ENCODE peak calls at places on chromosomes 12 and 14, in nine cellular contexts. One of them, this sample, is unnamed.

GRCh38 chr14:51004352-51004800 is 60.1 kb upstream of the PYGL start:
- DNase-seq in right lobe of liver: peak
- DNase-seq in IMR-90: no peak
- DNase-seq in suprapubic skin: no peak
- DNase-seq in cardiac muscle cell: peak
- DNase-seq in CD8-positive, alpha-beta T cell: no peak
- DNase-seq in HFFc6: no peak
- DNase-seq in AG04450: no peak
- DNase-seq in uterus: no peak
- DNase-seq in this sample: no peak

GRCh38 chr14:39175445-39176262 is 600 bp downstream of the PNN start:
- DNase-seq in AG04450: no peak
- DNase-seq in cardiac muscle cell: peak
- DNase-seq in CD8-positive, alpha-beta T cell: no peak
- DNase-seq in suprapubic skin: no peak
- DNase-seq in HFFc6: no peak
- DNase-seq in uterus: no peak
- DNase-seq in IMR-90: peak
- DNase-seq in right lobe of liver: no peak
- DNase-seq in this sample: peak

GRCh38 chr14:65095633-65096205 is 6.6 kb downstream of the MAX start:
- DNase-seq in AG04450: peak
- DNase-seq in HFFc6: peak
- DNase-seq in right lobe of liver: no peak
- DNase-seq in cardiac muscle cell: no peak
- DNase-seq in CD8-positive, alpha-beta T cell: no peak
- DNase-seq in uterus: peak
- DNase-seq in IMR-90: peak
- DNase-seq in suprapubic skin: no peak
- DNase-seq in this sample: no peak

GRCh38 chr14:22887260-22887989 is 4.4 kb downstream of the REM2 start:
- DNase-seq in CD8-positive, alpha-beta T cell: peak
- DNase-seq in IMR-90: peak
- DNase-seq in right lobe of liver: no peak
- DNase-seq in suprapubic skin: no peak
- DNase-seq in cardiac muscle cell: peak
- DNase-seq in AG04450: no peak
- DNase-seq in uterus: peak
- DNase-seq in HFFc6: peak
- DNase-seq in this sample: peak

GRCh38 chr12:118164798-118165486 is 29.0 kb downstream of the PEBP1 start:
- DNase-seq in suprapubic skin: no peak
- DNase-seq in uterus: no peak
- DNase-seq in IMR-90: peak
- DNase-seq in AG04450: no peak
- DNase-seq in right lobe of liver: no peak
- DNase-seq in HFFc6: peak
- DNase-seq in CD8-positive, alpha-beta T cell: no peak
- DNase-seq in cardiac muscle cell: peak
- DNase-seq in this sample: peak

GRCh38 chr12:95705143-95705542 is 85.4 kb downstream of the NTN4 start:
- DNase-seq in IMR-90: no peak
- DNase-seq in uterus: no peak
- DNase-seq in cardiac muscle cell: no peak
- DNase-seq in suprapubic skin: no peak
- DNase-seq in CD8-positive, alpha-beta T cell: no peak
- DNase-seq in AG04450: no peak
- DNase-seq in HFFc6: no peak
- DNase-seq in right lobe of liver: no peak
- DNase-seq in this sample: no peak

GRCh38 chr12:117875652-117876491 is 92.9 kb downstream of the KSR2 start:
- DNase-seq in cardiac muscle cell: peak
- DNase-seq in suprapubic skin: no peak
- DNase-seq in AG04450: no peak
- DNase-seq in HFFc6: no peak
- DNase-seq in CD8-positive, alpha-beta T cell: peak
- DNase-seq in right lobe of liver: no peak
- DNase-seq in IMR-90: peak
- DNase-seq in uterus: no peak
- DNase-seq in this sample: peak

GRCh38 chr12:33439587-33440011 is at the start of gene SYT10:
- DNase-seq in AG04450: no peak
- DNase-seq in cardiac muscle cell: peak
- DNase-seq in suprapubic skin: no peak
- DNase-seq in right lobe of liver: peak
- DNase-seq in IMR-90: no peak
- DNase-seq in HFFc6: no peak
- DNase-seq in CD8-positive, alpha-beta T cell: no peak
- DNase-seq in uterus: no peak
- DNase-seq in this sample: peak

GRCh38 chr12:105748806-105749600 is 389.8 kb downstream of the NUAK1 start:
- DNase-seq in IMR-90: peak
- DNase-seq in HFFc6: no peak
- DNase-seq in AG04450: peak
- DNase-seq in CD8-positive, alpha-beta T cell: no peak
- DNase-seq in suprapubic skin: no peak
- DNase-seq in right lobe of liver: no peak
- DNase-seq in uterus: peak
- DNase-seq in cardiac muscle cell: no peak
- DNase-seq in this sample: no peak

GRCh38 chr12:54917001-54917488 is 62.7 kb downstream of the MUCL1 start:
- DNase-seq in right lobe of liver: no peak
- DNase-seq in suprapubic skin: no peak
- DNase-seq in uterus: no peak
- DNase-seq in CD8-positive, alpha-beta T cell: no peak
- DNase-seq in HFFc6: no peak
- DNase-seq in cardiac muscle cell: no peak
- DNase-seq in IMR-90: no peak
- DNase-seq in AG04450: no peak
- DNase-seq in this sample: no peak

GRCh38 chr12:71158361-71158882 is 623 bp upstream of the TSPAN8 start:
- DNase-seq in suprapubic skin: no peak
- DNase-seq in AG04450: no peak
- DNase-seq in cardiac muscle cell: no peak
- DNase-seq in HFFc6: no peak
- DNase-seq in CD8-positive, alpha-beta T cell: no peak
- DNase-seq in IMR-90: no peak
- DNase-seq in right lobe of liver: no peak
- DNase-seq in uterus: no peak
- DNase-seq in this sample: no peak

GRCh38 chr12:51244269-51244668 is 5.6 kb downstream of the DAZAP2 start:
- DNase-seq in CD8-positive, alpha-beta T cell: no peak
- DNase-seq in IMR-90: peak
- DNase-seq in AG04450: no peak
- DNase-seq in cardiac muscle cell: no peak
- DNase-seq in right lobe of liver: no peak
- DNase-seq in HFFc6: peak
- DNase-seq in suprapubic skin: no peak
- DNase-seq in uterus: no peak
- DNase-seq in this sample: no peak

GRCh38 chr12:20289512-20289911 is 78.8 kb upstream of the PDE3A start:
- DNase-seq in suprapubic skin: no peak
- DNase-seq in right lobe of liver: no peak
- DNase-seq in uterus: no peak
- DNase-seq in CD8-positive, alpha-beta T cell: no peak
- DNase-seq in HFFc6: no peak
- DNase-seq in AG04450: no peak
- DNase-seq in cardiac muscle cell: no peak
- DNase-seq in IMR-90: no peak
- DNase-seq in this sample: no peak

GRCh38 chr14:89507521-89507920 is 90.5 kb upstream of the FOXN3 start:
- DNase-seq in CD8-positive, alpha-beta T cell: no peak
- DNase-seq in suprapubic skin: no peak
- DNase-seq in uterus: no peak
- DNase-seq in cardiac muscle cell: no peak
- DNase-seq in HFFc6: peak
- DNase-seq in AG04450: no peak
- DNase-seq in right lobe of liver: no peak
- DNase-seq in IMR-90: peak
- DNase-seq in this sample: no peak

GRCh38 chr12:79012616-79013015 is 148.0 kb downstream of the SYT1 start:
- DNase-seq in IMR-90: no peak
- DNase-seq in uterus: no peak
- DNase-seq in HFFc6: no peak
- DNase-seq in suprapubic skin: no peak
- DNase-seq in AG04450: no peak
- DNase-seq in CD8-positive, alpha-beta T cell: no peak
- DNase-seq in right lobe of liver: no peak
- DNase-seq in cardiac muscle cell: no peak
- DNase-seq in this sample: no peak

GRCh38 chr14:85566603-85567002 is 36.7 kb downstream of the FLRT2 start:
- DNase-seq in suprapubic skin: no peak
- DNase-seq in right lobe of liver: no peak
- DNase-seq in CD8-positive, alpha-beta T cell: no peak
- DNase-seq in cardiac muscle cell: no peak
- DNase-seq in IMR-90: peak
- DNase-seq in HFFc6: peak
- DNase-seq in AG04450: peak
- DNase-seq in uterus: no peak
- DNase-seq in this sample: no peak

GRCh38 chr14:35532783-35533356 is 1.1 kb upstream of the INSM2 start:
- DNase-seq in IMR-90: no peak
- DNase-seq in suprapubic skin: no peak
- DNase-seq in cardiac muscle cell: no peak
- DNase-seq in HFFc6: no peak
- DNase-seq in right lobe of liver: no peak
- DNase-seq in CD8-positive, alpha-beta T cell: no peak
- DNase-seq in uterus: no peak
- DNase-seq in AG04450: no peak
- DNase-seq in this sample: no peak

GRCh38 chr14:35531960-35532747 is 1.8 kb upstream of the INSM2 start:
- DNase-seq in AG04450: no peak
- DNase-seq in HFFc6: no peak
- DNase-seq in suprapubic skin: no peak
- DNase-seq in CD8-positive, alpha-beta T cell: no peak
- DNase-seq in cardiac muscle cell: no peak
- DNase-seq in IMR-90: no peak
- DNase-seq in uterus: no peak
- DNase-seq in right lobe of liver: no peak
- DNase-seq in this sample: no peak

GRCh38 chr14:35534130-35534883 is at the start of gene INSM2:
- DNase-seq in HFFc6: no peak
- DNase-seq in suprapubic skin: no peak
- DNase-seq in AG04450: no peak
- DNase-seq in uterus: no peak
- DNase-seq in cardiac muscle cell: no peak
- DNase-seq in IMR-90: peak
- DNase-seq in CD8-positive, alpha-beta T cell: no peak
- DNase-seq in right lobe of liver: no peak
- DNase-seq in this sample: peak

GRCh38 chr14:35534884-35535793 is 1.2 kb downstream of the INSM2 start:
- DNase-seq in uterus: peak
- DNase-seq in cardiac muscle cell: peak
- DNase-seq in suprapubic skin: no peak
- DNase-seq in AG04450: peak
- DNase-seq in IMR-90: peak
- DNase-seq in HFFc6: peak
- DNase-seq in CD8-positive, alpha-beta T cell: peak
- DNase-seq in right lobe of liver: peak
- DNase-seq in this sample: peak

DNA sequence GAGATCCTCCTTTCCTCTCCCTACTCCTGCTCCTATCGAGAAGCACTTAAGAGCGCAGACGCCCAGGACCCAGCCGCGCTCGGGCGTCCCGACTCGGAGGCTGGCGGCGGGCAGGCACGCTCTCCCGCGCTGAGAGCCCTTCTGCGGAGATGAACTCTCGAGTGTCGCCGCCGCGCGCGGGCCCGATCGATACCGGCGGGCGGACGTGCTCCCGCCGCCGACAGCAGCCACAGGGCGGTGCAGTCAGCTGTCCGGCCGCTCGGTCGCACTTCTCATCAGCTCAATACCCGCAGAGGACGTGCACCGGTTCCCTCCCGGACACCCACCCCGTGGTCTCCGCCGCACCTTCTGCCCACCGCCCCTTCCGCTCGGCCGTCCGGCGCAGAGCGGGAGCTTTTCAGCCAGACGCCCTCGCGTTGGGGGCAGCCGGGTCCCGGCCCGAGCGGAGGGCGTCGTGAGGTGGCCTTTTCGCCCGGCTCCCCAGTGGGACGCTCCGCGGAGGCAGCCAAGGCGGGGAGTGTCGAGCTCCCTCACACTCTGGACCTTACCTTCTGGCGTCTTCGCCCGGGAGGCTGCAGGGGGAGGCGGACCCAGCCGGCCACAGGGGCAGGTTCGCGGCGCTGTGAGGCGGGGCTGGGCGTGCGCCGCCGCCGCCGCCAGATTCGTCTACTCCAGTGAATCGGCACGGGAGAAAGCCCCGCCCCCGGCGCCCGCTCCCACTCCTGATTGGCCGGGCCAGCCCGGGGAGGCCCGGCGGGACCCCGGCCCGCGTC is 421 bp upstream of the INSM2 start:
- DNase-seq in IMR-90: peak
- DNase-seq in CD8-positive, alpha-beta T cell: peak
- DNase-seq in cardiac muscle cell: peak
- DNase-seq in right lobe of liver: peak
- DNase-seq in AG04450: no peak
- DNase-seq in suprapubic skin: no peak
- DNase-seq in HFFc6: peak
- DNase-seq in uterus: no peak
- DNase-seq in this sample: peak
- TF ChIP-seq CTCF in IMR-90: no peak
- TF ChIP-seq CTCF in CD8-positive, alpha-beta T cell: no peak
- TF ChIP-seq CTCF in cardiac muscle cell: peak
- TF ChIP-seq CTCF in right lobe of liver: no peak
- TF ChIP-seq CTCF in AG04450: peak
- TF ChIP-seq CTCF in suprapubic skin: no peak
- TF ChIP-seq CTCF in HFFc6: no peak
- TF ChIP-seq CTCF in uterus: no peak
- TF ChIP-seq CTCF in this sample: no peak

GRCh38 chr12:77152623-77153193 is 87.3 kb upstream of the E2F7 start:
- DNase-seq in cardiac muscle cell: peak
- DNase-seq in AG04450: peak
- DNase-seq in IMR-90: peak
- DNase-seq in uterus: no peak
- DNase-seq in right lobe of liver: no peak
- DNase-seq in suprapubic skin: no peak
- DNase-seq in CD8-positive, alpha-beta T cell: no peak
- DNase-seq in HFFc6: peak
- DNase-seq in this sample: no peak
- TF ChIP-seq CTCF in cardiac muscle cell: peak
- TF ChIP-seq CTCF in AG04450: peak
- TF ChIP-seq CTCF in IMR-90: peak
- TF ChIP-seq CTCF in uterus: peak
- TF ChIP-seq CTCF in right lobe of liver: peak
- TF ChIP-seq CTCF in suprapubic skin: no peak
- TF ChIP-seq CTCF in CD8-positive, alpha-beta T cell: no peak
- TF ChIP-seq CTCF in HFFc6: peak
- TF ChIP-seq CTCF in this sample: peak

GRCh38 chr12:67222302-67222701 is 46.9 kb upstream of the CAND1 start:
- DNase-seq in uterus: no peak
- DNase-seq in CD8-positive, alpha-beta T cell: no peak
- DNase-seq in HFFc6: peak
- DNase-seq in cardiac muscle cell: peak
- DNase-seq in IMR-90: peak
- DNase-seq in suprapubic skin: no peak
- DNase-seq in right lobe of liver: no peak
- DNase-seq in AG04450: no peak
- DNase-seq in this sample: no peak
- TF ChIP-seq CTCF in uterus: no peak
- TF ChIP-seq CTCF in CD8-positive, alpha-beta T cell: no peak
- TF ChIP-seq CTCF in HFFc6: peak
- TF ChIP-seq CTCF in cardiac muscle cell: peak
- TF ChIP-seq CTCF in IMR-90: peak
- TF ChIP-seq CTCF in suprapubic skin: peak
- TF ChIP-seq CTCF in right lobe of liver: no peak
- TF ChIP-seq CTCF in AG04450: peak
- TF ChIP-seq CTCF in this sample: peak

GRCh38 chr14:41609704-41610183 is 3.1 kb downstream of the LRFN5 start:
- DNase-seq in cardiac muscle cell: peak
- DNase-seq in HFFc6: no peak
- DNase-seq in right lobe of liver: peak
- DNase-seq in CD8-positive, alpha-beta T cell: no peak
- DNase-seq in AG04450: no peak
- DNase-seq in suprapubic skin: peak
- DNase-seq in uterus: peak
- DNase-seq in IMR-90: peak
- DNase-seq in this sample: peak
- TF ChIP-seq CTCF in cardiac muscle cell: peak
- TF ChIP-seq CTCF in HFFc6: no peak
- TF ChIP-seq CTCF in right lobe of liver: no peak
- TF ChIP-seq CTCF in CD8-positive, alpha-beta T cell: no peak
- TF ChIP-seq CTCF in AG04450: peak
- TF ChIP-seq CTCF in suprapubic skin: no peak
- TF ChIP-seq CTCF in uterus: no peak
- TF ChIP-seq CTCF in IMR-90: peak
- TF ChIP-seq CTCF in this sample: peak